ENCODE peak calls at places on chromosomes 12 and 14, in five cellular contexts. One of them, this sample, is unnamed.

GRCh38 chr12:41699658-41700057 is 445.0 kb downstream of the GXYLT1 start:
- DNase-seq in stimulated activated CD4-positive, alpha-beta T cell treated with anti-CD3 and anti-CD28 coated beads, Interleukin-2, amount 100 ng/mL, for 48 hours: no peak
- DNase-seq in stimulated activated CD8-positive, alpha-beta memory T cell treated with anti-CD3 and anti-CD28 coated beads, Interleukin-4, amount 100 ng/mL, for 1 hour: no peak
- DNase-seq in H9: no peak
- DNase-seq in skeletal muscle cell: no peak
- DNase-seq in this sample: no peak

GRCh38 chr12:112599871-112600270 is 181.1 kb downstream of the PTPN11 start:
- DNase-seq in stimulated activated CD4-positive, alpha-beta T cell treated with anti-CD3 and anti-CD28 coated beads, Interleukin-2, amount 100 ng/mL, for 48 hours: no peak
- DNase-seq in stimulated activated CD8-positive, alpha-beta memory T cell treated with anti-CD3 and anti-CD28 coated beads, Interleukin-4, amount 100 ng/mL, for 1 hour: no peak
- DNase-seq in H9: no peak
- DNase-seq in skeletal muscle cell: no peak
- DNase-seq in this sample: no peak

GRCh38 chr12:67988600-67988999 is 647 bp upstream of the IFNG-AS1 start:
- DNase-seq in stimulated activated CD4-positive, alpha-beta T cell treated with anti-CD3 and anti-CD28 coated beads, Interleukin-2, amount 100 ng/mL, for 48 hours: no peak
- DNase-seq in stimulated activated CD8-positive, alpha-beta memory T cell treated with anti-CD3 and anti-CD28 coated beads, Interleukin-4, amount 100 ng/mL, for 1 hour: no peak
- DNase-seq in H9: no peak
- DNase-seq in skeletal muscle cell: no peak
- DNase-seq in this sample: no peak

GRCh38 chr12:131912526-131913274 is 16.4 kb upstream of the PUS1 start:
- DNase-seq in stimulated activated CD4-positive, alpha-beta T cell treated with anti-CD3 and anti-CD28 coated beads, Interleukin-2, amount 100 ng/mL, for 48 hours: no peak
- DNase-seq in stimulated activated CD8-positive, alpha-beta memory T cell treated with anti-CD3 and anti-CD28 coated beads, Interleukin-4, amount 100 ng/mL, for 1 hour: no peak
- DNase-seq in H9: no peak
- DNase-seq in skeletal muscle cell: peak
- DNase-seq in this sample: peak

GRCh38 chr12:6201199-6201608 is 1.0 kb downstream of the CD9 start:
- DNase-seq in stimulated activated CD4-positive, alpha-beta T cell treated with anti-CD3 and anti-CD28 coated beads, Interleukin-2, amount 100 ng/mL, for 48 hours: no peak
- DNase-seq in stimulated activated CD8-positive, alpha-beta memory T cell treated with anti-CD3 and anti-CD28 coated beads, Interleukin-4, amount 100 ng/mL, for 1 hour: no peak
- DNase-seq in H9: peak
- DNase-seq in skeletal muscle cell: no peak
- DNase-seq in this sample: no peak

GRCh38 chr14:96059519-96060135 is 20.5 kb downstream of the C14orf132 start:
- DNase-seq in stimulated activated CD4-positive, alpha-beta T cell treated with anti-CD3 and anti-CD28 coated beads, Interleukin-2, amount 100 ng/mL, for 48 hours: no peak
- DNase-seq in stimulated activated CD8-positive, alpha-beta memory T cell treated with anti-CD3 and anti-CD28 coated beads, Interleukin-4, amount 100 ng/mL, for 1 hour: no peak
- DNase-seq in H9: peak
- DNase-seq in skeletal muscle cell: no peak
- DNase-seq in this sample: no peak

GRCh38 chr14:22691171-22691570 is 47.0 kb upstream of the OR6J1 start:
- DNase-seq in stimulated activated CD4-positive, alpha-beta T cell treated with anti-CD3 and anti-CD28 coated beads, Interleukin-2, amount 100 ng/mL, for 48 hours: no peak
- DNase-seq in stimulated activated CD8-positive, alpha-beta memory T cell treated with anti-CD3 and anti-CD28 coated beads, Interleukin-4, amount 100 ng/mL, for 1 hour: no peak
- DNase-seq in H9: no peak
- DNase-seq in skeletal muscle cell: peak
- DNase-seq in this sample: no peak

GRCh38 chr14:74548881-74549280 is 55.3 kb downstream of the ISCA2 start:
- DNase-seq in stimulated activated CD4-positive, alpha-beta T cell treated with anti-CD3 and anti-CD28 coated beads, Interleukin-2, amount 100 ng/mL, for 48 hours: no peak
- DNase-seq in stimulated activated CD8-positive, alpha-beta memory T cell treated with anti-CD3 and anti-CD28 coated beads, Interleukin-4, amount 100 ng/mL, for 1 hour: no peak
- DNase-seq in H9: no peak
- DNase-seq in skeletal muscle cell: peak
- DNase-seq in this sample: peak

GRCh38 chr14:31222834-31223233 is 15.2 kb upstream of the HECTD1 start:
- DNase-seq in stimulated activated CD4-positive, alpha-beta T cell treated with anti-CD3 and anti-CD28 coated beads, Interleukin-2, amount 100 ng/mL, for 48 hours: no peak
- DNase-seq in stimulated activated CD8-positive, alpha-beta memory T cell treated with anti-CD3 and anti-CD28 coated beads, Interleukin-4, amount 100 ng/mL, for 1 hour: no peak
- DNase-seq in H9: no peak
- DNase-seq in skeletal muscle cell: no peak
- DNase-seq in this sample: no peak

GRCh38 chr14:104689620-104690265 is 325 bp downstream of the INF2 start:
- DNase-seq in stimulated activated CD4-positive, alpha-beta T cell treated with anti-CD3 and anti-CD28 coated beads, Interleukin-2, amount 100 ng/mL, for 48 hours: no peak
- DNase-seq in stimulated activated CD8-positive, alpha-beta memory T cell treated with anti-CD3 and anti-CD28 coated beads, Interleukin-4, amount 100 ng/mL, for 1 hour: no peak
- DNase-seq in H9: no peak
- DNase-seq in skeletal muscle cell: no peak
- DNase-seq in this sample: no peak

GRCh38 chr12:79871621-79872020 is 63.3 kb downstream of the PPP1R12A start:
- DNase-seq in stimulated activated CD4-positive, alpha-beta T cell treated with anti-CD3 and anti-CD28 coated beads, Interleukin-2, amount 100 ng/mL, for 48 hours: no peak
- DNase-seq in stimulated activated CD8-positive, alpha-beta memory T cell treated with anti-CD3 and anti-CD28 coated beads, Interleukin-4, amount 100 ng/mL, for 1 hour: no peak
- DNase-seq in H9: no peak
- DNase-seq in skeletal muscle cell: no peak
- DNase-seq in this sample: no peak

GRCh38 chr12:124399622-124400021 is 104.7 kb downstream of the RFLNA start:
- DNase-seq in stimulated activated CD4-positive, alpha-beta T cell treated with anti-CD3 and anti-CD28 coated beads, Interleukin-2, amount 100 ng/mL, for 48 hours: no peak
- DNase-seq in stimulated activated CD8-positive, alpha-beta memory T cell treated with anti-CD3 and anti-CD28 coated beads, Interleukin-4, amount 100 ng/mL, for 1 hour: no peak
- DNase-seq in H9: peak
- DNase-seq in skeletal muscle cell: no peak
- DNase-seq in this sample: no peak

GRCh38 chr12:71268598-71268997 is 110.8 kb upstream of the TSPAN8 start:
- DNase-seq in stimulated activated CD4-positive, alpha-beta T cell treated with anti-CD3 and anti-CD28 coated beads, Interleukin-2, amount 100 ng/mL, for 48 hours: no peak
- DNase-seq in stimulated activated CD8-positive, alpha-beta memory T cell treated with anti-CD3 and anti-CD28 coated beads, Interleukin-4, amount 100 ng/mL, for 1 hour: no peak
- DNase-seq in H9: no peak
- DNase-seq in skeletal muscle cell: no peak
- DNase-seq in this sample: no peak

GRCh38 chr14:20019257-20019865 is at the start of gene OR4K14:
- DNase-seq in stimulated activated CD4-positive, alpha-beta T cell treated with anti-CD3 and anti-CD28 coated beads, Interleukin-2, amount 100 ng/mL, for 48 hours: no peak
- DNase-seq in stimulated activated CD8-positive, alpha-beta memory T cell treated with anti-CD3 and anti-CD28 coated beads, Interleukin-4, amount 100 ng/mL, for 1 hour: no peak
- DNase-seq in H9: no peak
- DNase-seq in skeletal muscle cell: no peak
- DNase-seq in this sample: no peak

GRCh38 chr14:55111122-55111705 is 17.8 kb upstream of the LGALS3 start:
- DNase-seq in stimulated activated CD4-positive, alpha-beta T cell treated with anti-CD3 and anti-CD28 coated beads, Interleukin-2, amount 100 ng/mL, for 48 hours: no peak
- DNase-seq in stimulated activated CD8-positive, alpha-beta memory T cell treated with anti-CD3 and anti-CD28 coated beads, Interleukin-4, amount 100 ng/mL, for 1 hour: no peak
- DNase-seq in H9: no peak
- DNase-seq in skeletal muscle cell: no peak
- DNase-seq in this sample: no peak

GRCh38 chr14:49992901-49993335 is 100.0 kb downstream of the ARF6 start:
- DNase-seq in stimulated activated CD4-positive, alpha-beta T cell treated with anti-CD3 and anti-CD28 coated beads, Interleukin-2, amount 100 ng/mL, for 48 hours: peak
- DNase-seq in stimulated activated CD8-positive, alpha-beta memory T cell treated with anti-CD3 and anti-CD28 coated beads, Interleukin-4, amount 100 ng/mL, for 1 hour: no peak
- DNase-seq in H9: no peak
- DNase-seq in skeletal muscle cell: peak
- DNase-seq in this sample: no peak

GRCh38 chr12:25130741-25131188 is 64.2 kb downstream of the DNAI7 start:
- DNase-seq in stimulated activated CD4-positive, alpha-beta T cell treated with anti-CD3 and anti-CD28 coated beads, Interleukin-2, amount 100 ng/mL, for 48 hours: no peak
- DNase-seq in stimulated activated CD8-positive, alpha-beta memory T cell treated with anti-CD3 and anti-CD28 coated beads, Interleukin-4, amount 100 ng/mL, for 1 hour: no peak
- DNase-seq in H9: no peak
- DNase-seq in skeletal muscle cell: no peak
- DNase-seq in this sample: no peak

GRCh38 chr12:25262696-25263095 is 12.0 kb upstream of the KRAS start:
- DNase-seq in stimulated activated CD4-positive, alpha-beta T cell treated with anti-CD3 and anti-CD28 coated beads, Interleukin-2, amount 100 ng/mL, for 48 hours: no peak
- DNase-seq in stimulated activated CD8-positive, alpha-beta memory T cell treated with anti-CD3 and anti-CD28 coated beads, Interleukin-4, amount 100 ng/mL, for 1 hour: no peak
- DNase-seq in H9: no peak
- DNase-seq in skeletal muscle cell: no peak
- DNase-seq in this sample: no peak

GRCh38 chr14:95761436-95761835 is 47.5 kb upstream of the TCL1A start:
- DNase-seq in stimulated activated CD4-positive, alpha-beta T cell treated with anti-CD3 and anti-CD28 coated beads, Interleukin-2, amount 100 ng/mL, for 48 hours: no peak
- DNase-seq in stimulated activated CD8-positive, alpha-beta memory T cell treated with anti-CD3 and anti-CD28 coated beads, Interleukin-4, amount 100 ng/mL, for 1 hour: no peak
- DNase-seq in H9: no peak
- DNase-seq in skeletal muscle cell: no peak
- DNase-seq in this sample: no peak

GRCh38 chr14:21526672-21527319 is 650 bp upstream of the SALL2 start:
- DNase-seq in stimulated activated CD4-positive, alpha-beta T cell treated with anti-CD3 and anti-CD28 coated beads, Interleukin-2, amount 100 ng/mL, for 48 hours: no peak
- DNase-seq in stimulated activated CD8-positive, alpha-beta memory T cell treated with anti-CD3 and anti-CD28 coated beads, Interleukin-4, amount 100 ng/mL, for 1 hour: no peak
- DNase-seq in H9: peak
- DNase-seq in skeletal muscle cell: no peak
- DNase-seq in this sample: no peak

GRCh38 chr14:101361044-101361443 is 200.3 kb upstream of the DIO3 start:
- DNase-seq in stimulated activated CD4-positive, alpha-beta T cell treated with anti-CD3 and anti-CD28 coated beads, Interleukin-2, amount 100 ng/mL, for 48 hours: no peak
- DNase-seq in stimulated activated CD8-positive, alpha-beta memory T cell treated with anti-CD3 and anti-CD28 coated beads, Interleukin-4, amount 100 ng/mL, for 1 hour: no peak
- DNase-seq in H9: no peak
- DNase-seq in skeletal muscle cell: no peak
- DNase-seq in this sample: no peak

GRCh38 chr14:45715946-45716345 is 462.9 kb upstream of the MIS18BP1 start:
- DNase-seq in stimulated activated CD4-positive, alpha-beta T cell treated with anti-CD3 and anti-CD28 coated beads, Interleukin-2, amount 100 ng/mL, for 48 hours: no peak
- DNase-seq in stimulated activated CD8-positive, alpha-beta memory T cell treated with anti-CD3 and anti-CD28 coated beads, Interleukin-4, amount 100 ng/mL, for 1 hour: no peak
- DNase-seq in H9: no peak
- DNase-seq in skeletal muscle cell: no peak
- DNase-seq in this sample: no peak

GRCh38 chr12:68118096-68118755 is 41.3 kb downstream of the IFNG start:
- DNase-seq in stimulated activated CD4-positive, alpha-beta T cell treated with anti-CD3 and anti-CD28 coated beads, Interleukin-2, amount 100 ng/mL, for 48 hours: no peak
- DNase-seq in stimulated activated CD8-positive, alpha-beta memory T cell treated with anti-CD3 and anti-CD28 coated beads, Interleukin-4, amount 100 ng/mL, for 1 hour: no peak
- DNase-seq in H9: peak
- DNase-seq in skeletal muscle cell: no peak
- DNase-seq in this sample: no peak